ENCODE peak calls at places on chromosomes 4 and X, in nine cellular contexts. J, Z, X, Y, V, P, R, L and H are unnamed samples.

GRCh38 chr4:146338512-146338911 is 124.2 kb downstream of the REELD1 start:
- DNase-seq in J (no peak), Z (peak; percentile 47), X (no peak), Y (no peak), V (no peak), P (no peak), R (no peak), L (no peak), H (no peak)

GRCh38 chrX:94107981-94108380 is 434.0 kb downstream of the FAM133A start:
- DNase-seq in J (no peak), Z (no peak), X (no peak), Y (no peak), V (no peak), P (no peak), R (no peak), L (peak; percentile 6), H (no peak)

GRCh38 chr4:2436301-2436700 is 17.5 kb downstream of the CFAP99 start:
- DNase-seq in J (no peak), Z (peak; percentile 16), X (no peak), Y (no peak), V (no peak), P (peak; percentile 66), R (peak; percentile 86), L (no peak), H (no peak)

GRCh38 chrX:46573331-46573895 is at the start of gene CHST7:
- DNase-seq in J (peak; percentile 79), Z (peak; percentile 61), X (no peak), Y (no peak), V (peak; percentile 42), P (peak; percentile 22), R (peak; percentile 81), L (peak; percentile 68), H (peak; percentile 72)

GRCh38 chr4:6909970-6910339 is 329 bp downstream of the TBC1D14 start:
- DNase-seq in J (peak; percentile 65), Z (no peak), X (no peak), Y (no peak), V (peak; percentile 36), P (no peak), R (no peak), L (peak; percentile 78), H (peak; percentile 62)

GRCh38 chrX:70998402-70999027 is 67.6 kb upstream of the SLC7A3 start:
- DNase-seq in J (peak; percentile 51), Z (peak; percentile 61), X (peak; percentile 65), Y (no peak), V (peak; percentile 5), P (peak; percentile 7), R (no peak), L (peak; percentile 58), H (peak; percentile 27)

GRCh38 chr4:5955856-5956255 is 62.4 kb downstream of the C4orf50 start:
- DNase-seq in J (no peak), Z (no peak), X (no peak), Y (no peak), V (no peak), P (no peak), R (no peak), L (no peak), H (no peak)

GRCh38 chrX:20609916-20610415 is 343.3 kb upstream of the RPS6KA3 start:
- DNase-seq in J (no peak), Z (no peak), X (no peak), Y (no peak), V (no peak), P (no peak), R (no peak), L (no peak), H (no peak)

GRCh38 chr4:182925298-182925738 is 8.1 kb upstream of the DCTD start:
- DNase-seq in J (peak; percentile 75), Z (peak; percentile 80), X (no peak), Y (peak; percentile 37), V (peak; percentile 47), P (peak; percentile 53), R (peak; percentile 79), L (peak; percentile 84), H (peak; percentile 44)

GRCh38 chrX:40175416-40176255 is 77.9 kb upstream of the BCOR start:
- DNase-seq in J (peak; percentile 75), Z (peak; percentile 56), X (no peak), Y (no peak), V (peak; percentile 23), P (no peak), R (peak; percentile 68), L (peak; percentile 84), H (peak; percentile 46)

GRCh38 chr4:100189820-100190642 is at the start of gene DDIT4L:
- DNase-seq in J (peak; percentile 66), Z (peak; percentile 46), X (no peak), Y (no peak), V (peak; percentile 8), P (peak; percentile 7), R (peak; percentile 72), L (peak; percentile 59), H (peak; percentile 74)

GRCh38 chr4:165335163-165335703 is 7.8 kb downstream of the MSMO1 start:
- DNase-seq in J (no peak), Z (no peak), X (no peak), Y (no peak), V (no peak), P (no peak), R (no peak), L (no peak), H (no peak)

GRCh38 chrX:154327026-154327820 is 31.6 kb downstream of the TKTL1 start:
- DNase-seq in J (no peak), Z (no peak), X (peak; percentile 12), Y (no peak), V (no peak), P (no peak), R (no peak), L (no peak), H (no peak)

GRCh38 chr4:126213996-126214395 is 899.2 kb downstream of the FAT4 start:
- DNase-seq in J (no peak), Z (no peak), X (no peak), Y (no peak), V (no peak), P (no peak), R (no peak), L (peak; percentile 15), H (no peak)

GRCh38 chr4:66489783-66490452 is 819.6 kb upstream of the EPHA5 start:
- DNase-seq in J (no peak), Z (peak; percentile 88), X (peak; percentile 54), Y (peak; percentile 37), V (no peak), P (no peak), R (no peak), L (peak; percentile 8), H (no peak)

DNA sequence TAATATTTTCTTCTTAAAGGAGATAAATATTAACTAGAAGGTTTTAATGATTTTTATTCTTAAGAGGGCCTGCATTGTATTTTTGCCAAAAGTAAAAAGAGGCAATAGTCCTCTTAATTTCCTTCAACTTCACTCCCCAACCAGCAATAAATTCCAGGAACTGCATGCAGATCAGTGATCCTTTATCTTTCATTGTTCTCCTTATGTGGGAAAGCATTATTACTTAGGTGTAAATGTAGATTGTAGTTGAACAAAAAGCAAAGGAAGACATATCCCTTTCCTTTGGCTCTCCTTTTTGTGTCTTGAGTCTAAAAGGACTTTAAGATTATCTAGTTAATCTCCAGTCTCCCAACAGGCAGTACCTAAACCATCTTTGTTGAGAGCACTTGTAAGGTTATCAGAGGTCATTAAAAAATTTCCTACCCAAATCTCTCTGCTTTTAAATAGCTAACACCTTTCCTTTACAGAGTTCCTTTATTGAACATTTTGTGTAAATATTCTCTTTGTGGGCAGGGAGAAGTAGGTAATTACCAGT is 55.3 kb downstream of the RAPGEF2 start:
- DNase-seq in J (no peak), Z (no peak), X (no peak), Y (no peak), V (no peak), P (no peak), R (no peak), L (no peak), H (no peak)
- TF ChIP-seq CTCF in J (no peak), Z (no peak), X (no peak), Y (no peak), V (no peak), P (no peak), R (no peak), L (no peak), H (no peak)

GRCh38 chr4:40630335-40631021 is 814 bp upstream of the RBM47 start:
- DNase-seq in J (peak; percentile 45), Z (no peak), X (no peak), Y (no peak), V (no peak), P (peak; percentile 8), R (peak; percentile 21), L (peak; percentile 69), H (peak; percentile 57)

GRCh38 chr4:40627540-40627939 is 2.1 kb downstream of the RBM47 start:
- DNase-seq in J (no peak), Z (no peak), X (no peak), Y (no peak), V (no peak), P (no peak), R (no peak), L (no peak), H (no peak)

GRCh38 chr4:40626183-40626990 is 3.3 kb downstream of the RBM47 start:
- DNase-seq in J (no peak), Z (peak; percentile 26), X (no peak), Y (no peak), V (no peak), P (no peak), R (no peak), L (no peak), H (no peak)

GRCh38 chr4:40628888-40629287 is 776 bp downstream of the RBM47 start:
- DNase-seq in J (no peak), Z (no peak), X (no peak), Y (no peak), V (no peak), P (no peak), R (no peak), L (no peak), H (no peak)

GRCh38 chr4:40629401-40630334 is at the start of gene RBM47:
- DNase-seq in J (peak; percentile 61), Z (peak; percentile 67), X (no peak), Y (no peak), V (peak; percentile 26), P (peak; percentile 39), R (peak; percentile 80), L (peak; percentile 90), H (peak; percentile 73)
- TF ChIP-seq CTCF in J (peak; percentile 23), Z (no peak), X (peak; percentile 47), Y (no peak), V (peak; percentile 37), P (no peak), R (peak; percentile 30), L (peak; percentile 18), H (no peak)

GRCh38 chr4:137531121-137531520 is 1.2 kb downstream of the PCDH18 start:
- DNase-seq in J (peak; percentile 4), Z (peak; percentile 67), X (no peak), Y (no peak), V (no peak), P (no peak), R (peak; percentile 10), L (peak; percentile 57), H (no peak)
- TF ChIP-seq CTCF in J (peak; percentile 65), Z (peak; percentile 71), X (peak; percentile 49), Y (peak; percentile 30), V (peak; percentile 44), P (peak; percentile 53), R (peak; percentile 80), L (peak; percentile 58), H (peak; percentile 16)

GRCh38 chrX:107290019-107290418 is 83.6 kb downstream of the DNAAF6 start:
- DNase-seq in J (no peak), Z (no peak), X (no peak), Y (no peak), V (no peak), P (no peak), R (no peak), L (no peak), H (no peak)

GRCh38 chrX:107293056-107293455 is 86.6 kb downstream of the DNAAF6 start:
- DNase-seq in J (no peak), Z (no peak), X (no peak), Y (no peak), V (no peak), P (no peak), R (no peak), L (no peak), H (no peak)

GRCh38 chrX:107288676-107289075 is 82.3 kb downstream of the DNAAF6 start:
- DNase-seq in J (no peak), Z (no peak), X (no peak), Y (no peak), V (no peak), P (no peak), R (no peak), L (no peak), H (no peak)
- TF ChIP-seq CTCF in J (no peak), Z (no peak), X (no peak), Y (no peak), V (no peak), P (no peak), R (no peak), L (no peak), H (no peak)